ENCODE peak calls at places on chromosomes 11 and 22, in six cellular contexts. One of them, this sample, is unnamed.

GRCh38 chr22:42680648-42681047 is 31.5 kb upstream of the CYB5R3 start:
- DNase-seq in HCT116: peak
- DNase-seq in K562: peak
- DNase-seq in H1: no peak
- DNase-seq in HepG2: no peak
- DNase-seq in GM12878: no peak
- DNase-seq in this sample: no peak

GRCh38 chr11:41118521-41118920 is 340.9 kb downstream of the LRRC4C start:
- DNase-seq in HCT116: no peak
- DNase-seq in K562: no peak
- DNase-seq in H1: peak
- DNase-seq in HepG2: no peak
- DNase-seq in GM12878: no peak
- DNase-seq in this sample: peak

GRCh38 chr11:42462558-42463310 is 849.1 kb upstream of the API5 start:
- DNase-seq in HCT116: no peak
- DNase-seq in K562: no peak
- DNase-seq in H1: no peak
- DNase-seq in HepG2: no peak
- DNase-seq in GM12878: no peak
- DNase-seq in this sample: no peak

GRCh38 chr11:2206291-2206690 is 34.7 kb upstream of the TH start:
- DNase-seq in HCT116: no peak
- DNase-seq in K562: peak
- DNase-seq in H1: no peak
- DNase-seq in HepG2: no peak
- DNase-seq in GM12878: no peak
- DNase-seq in this sample: no peak

GRCh38 chr11:62770778-62771143 is 435 bp upstream of the TAF6L start:
- DNase-seq in HCT116: no peak
- DNase-seq in K562: no peak
- DNase-seq in H1: no peak
- DNase-seq in HepG2: peak
- DNase-seq in GM12878: no peak
- DNase-seq in this sample: no peak

GRCh38 chr11:107860688-107861087 is 2.1 kb upstream of the SLC35F2 start:
- DNase-seq in HCT116: no peak
- DNase-seq in K562: peak
- DNase-seq in H1: no peak
- DNase-seq in HepG2: no peak
- DNase-seq in GM12878: no peak
- DNase-seq in this sample: no peak

GRCh38 chr11:65426839-65427690 is 4.5 kb downstream of the NEAT1 start:
- DNase-seq in HCT116: peak
- DNase-seq in K562: peak
- DNase-seq in H1: no peak
- DNase-seq in HepG2: no peak
- DNase-seq in GM12878: no peak
- DNase-seq in this sample: no peak

GRCh38 chr22:41800348-41801146 is at the start of gene CCDC134:
- DNase-seq in HCT116: peak
- DNase-seq in K562: peak
- DNase-seq in H1: peak
- DNase-seq in HepG2: peak
- DNase-seq in GM12878: peak
- DNase-seq in this sample: peak

GRCh38 chr11:35142481-35143207 is 3.7 kb downstream of the CD44 start:
- DNase-seq in HCT116: no peak
- DNase-seq in K562: peak
- DNase-seq in H1: no peak
- DNase-seq in HepG2: peak
- DNase-seq in GM12878: no peak
- DNase-seq in this sample: no peak

GRCh38 chr11:22430286-22430685 is 92.1 kb downstream of the SLC17A6 start:
- DNase-seq in HCT116: no peak
- DNase-seq in K562: no peak
- DNase-seq in H1: no peak
- DNase-seq in HepG2: no peak
- DNase-seq in GM12878: no peak
- DNase-seq in this sample: no peak

GRCh38 chr11:83722392-83722791 is 436.2 kb upstream of the CCDC90B start:
- DNase-seq in HCT116: no peak
- DNase-seq in K562: no peak
- DNase-seq in H1: no peak
- DNase-seq in HepG2: no peak
- DNase-seq in GM12878: no peak
- DNase-seq in this sample: no peak

GRCh38 chr11:12007769-12008737 is at the start of gene DKK3:
- DNase-seq in HCT116: no peak
- DNase-seq in K562: no peak
- DNase-seq in H1: no peak
- DNase-seq in HepG2: no peak
- DNase-seq in GM12878: no peak
- DNase-seq in this sample: no peak

GRCh38 chr11:69819109-69819490 is at the start of gene FGF3:
- DNase-seq in HCT116: no peak
- DNase-seq in K562: no peak
- DNase-seq in H1: no peak
- DNase-seq in HepG2: no peak
- DNase-seq in GM12878: no peak
- DNase-seq in this sample: no peak

GRCh38 chr11:47856186-47856585 is 8.0 kb upstream of the NUP160 start:
- DNase-seq in HCT116: no peak
- DNase-seq in K562: no peak
- DNase-seq in H1: no peak
- DNase-seq in HepG2: no peak
- DNase-seq in GM12878: no peak
- DNase-seq in this sample: no peak

GRCh38 chr11:94623120-94623735 is 56.1 kb downstream of the PIWIL4 start:
- DNase-seq in HCT116: peak
- DNase-seq in K562: peak
- DNase-seq in H1: peak
- DNase-seq in HepG2: peak
- DNase-seq in GM12878: peak
- DNase-seq in this sample: peak

GRCh38 chr11:120660024-120660565 is 148.5 kb downstream of the GRIK4 start:
- DNase-seq in HCT116: peak
- DNase-seq in K562: peak
- DNase-seq in H1: no peak
- DNase-seq in HepG2: peak
- DNase-seq in GM12878: no peak
- DNase-seq in this sample: peak

GRCh38 chr11:66277475-66278391 is at the start of gene CNIH2:
- DNase-seq in HCT116: no peak
- DNase-seq in K562: peak
- DNase-seq in H1: no peak
- DNase-seq in HepG2: no peak
- DNase-seq in GM12878: no peak
- DNase-seq in this sample: no peak

GRCh38 chr11:32056445-32056844 is 34.4 kb upstream of the RCN1 start:
- DNase-seq in HCT116: no peak
- DNase-seq in K562: no peak
- DNase-seq in H1: no peak
- DNase-seq in HepG2: no peak
- DNase-seq in GM12878: no peak
- DNase-seq in this sample: no peak

DNA sequence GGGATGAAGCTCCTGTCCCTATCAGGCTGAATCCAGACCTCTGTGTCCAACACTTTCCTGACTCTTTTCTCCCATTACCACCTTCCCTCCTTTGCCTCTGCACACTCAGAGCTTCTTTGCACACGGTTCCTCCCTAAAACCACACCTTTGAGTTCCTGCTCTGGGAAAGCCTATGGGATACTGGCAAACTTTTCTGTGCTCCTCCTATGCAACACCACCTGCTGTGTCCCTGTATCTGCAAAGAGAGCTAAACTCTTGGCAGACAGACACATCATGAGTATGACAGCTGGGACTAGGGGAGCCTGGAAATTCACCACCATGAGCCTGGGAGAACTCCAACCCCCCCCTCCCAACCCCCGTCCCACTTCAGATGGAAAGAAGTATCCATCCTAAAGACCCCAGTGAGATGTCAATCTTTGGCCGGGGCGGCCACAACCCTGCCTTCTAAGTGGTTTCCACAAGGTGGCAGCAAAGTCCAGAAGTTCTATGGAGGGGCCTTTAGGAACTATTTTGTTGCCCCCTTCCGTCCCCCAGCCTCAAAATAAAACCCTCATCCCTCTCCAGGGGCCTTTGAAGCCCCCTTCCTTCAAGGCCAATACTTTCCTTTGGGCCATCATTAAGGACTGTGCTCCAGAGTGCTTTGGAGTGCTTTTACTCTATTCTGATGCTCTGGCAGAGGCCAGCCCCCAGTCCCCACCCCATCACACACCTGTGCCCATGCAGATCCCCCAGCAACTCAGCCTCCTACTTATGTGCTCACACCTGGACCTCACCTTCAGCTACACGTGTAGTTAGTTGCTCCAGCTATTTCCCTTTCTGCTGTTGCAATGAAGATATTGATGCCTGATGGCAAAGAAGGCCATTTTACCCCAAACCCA is 19.4 kb downstream of the HTR3A start:
- DNase-seq in HCT116: no peak
- DNase-seq in K562: peak
- DNase-seq in H1: no peak
- DNase-seq in HepG2: no peak
- DNase-seq in GM12878: no peak
- DNase-seq in this sample: no peak
- TF ChIP-seq ZNF274 in HCT116: no peak
- TF ChIP-seq ZNF274 in K562: no peak
- TF ChIP-seq ZNF274 in H1: no peak
- TF ChIP-seq ZNF274 in HepG2: no peak
- TF ChIP-seq ZNF274 in GM12878: no peak
- TF ChIP-seq ZNF274 in this sample: no peak

GRCh38 chr11:102685311-102685710 is 20.3 kb downstream of the MMP27 start:
- DNase-seq in HCT116: no peak
- DNase-seq in K562: no peak
- DNase-seq in H1: no peak
- DNase-seq in HepG2: no peak
- DNase-seq in GM12878: no peak
- DNase-seq in this sample: no peak
- TF ChIP-seq YY1 in HCT116: no peak
- TF ChIP-seq YY1 in K562: no peak
- TF ChIP-seq YY1 in H1: no peak
- TF ChIP-seq YY1 in HepG2: no peak
- TF ChIP-seq YY1 in GM12878: no peak
- TF ChIP-seq YY1 in this sample: no peak

DNA sequence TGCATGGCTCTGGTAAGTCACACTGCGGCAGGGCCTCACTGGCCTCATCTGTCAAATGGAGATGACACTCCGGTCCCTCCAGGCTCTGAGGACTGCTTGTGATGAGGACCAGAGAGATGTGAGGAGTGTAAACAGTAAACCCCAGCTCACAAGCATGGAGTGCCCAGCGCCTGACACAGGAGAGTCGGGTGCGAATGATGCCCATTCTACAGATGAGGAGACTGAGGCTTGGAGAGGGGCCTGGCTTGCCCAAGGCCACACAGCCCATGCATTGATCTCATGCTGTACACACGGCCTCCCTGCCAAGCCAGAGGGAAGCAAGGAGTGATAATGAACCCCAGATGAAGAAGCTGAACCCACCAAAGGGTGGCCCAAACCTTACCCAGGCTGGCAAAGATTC is 37.2 kb downstream of the ELFN2 start:
- DNase-seq in HCT116: no peak
- DNase-seq in K562: no peak
- DNase-seq in H1: no peak
- DNase-seq in HepG2: no peak
- DNase-seq in GM12878: no peak
- DNase-seq in this sample: no peak
- H3K9ac ChIP-seq in HCT116: no peak
- H3K9ac ChIP-seq in K562: no peak
- H3K9ac ChIP-seq in H1: no peak
- H3K9ac ChIP-seq in HepG2: no peak
- H3K9ac ChIP-seq in GM12878: no peak
- H3K9ac ChIP-seq in this sample: no peak

GRCh38 chr11:117122546-117122945 is 21.5 kb upstream of the PAFAH1B2 start:
- DNase-seq in HCT116: no peak
- DNase-seq in K562: no peak
- DNase-seq in H1: no peak
- DNase-seq in HepG2: no peak
- DNase-seq in GM12878: no peak
- DNase-seq in this sample: no peak

GRCh38 chr11:117130879-117131278 is 13.2 kb upstream of the PAFAH1B2 start:
- DNase-seq in HCT116: no peak
- DNase-seq in K562: no peak
- DNase-seq in H1: no peak
- DNase-seq in HepG2: no peak
- DNase-seq in GM12878: no peak
- DNase-seq in this sample: no peak

GRCh38 chr11:117126223-117126965 is 17.7 kb upstream of the PAFAH1B2 start:
- DNase-seq in HCT116: no peak
- DNase-seq in K562: no peak
- DNase-seq in H1: no peak
- DNase-seq in HepG2: no peak
- DNase-seq in GM12878: no peak
- DNase-seq in this sample: no peak

GRCh38 chr11:117128289-117128688 is 15.8 kb upstream of the PAFAH1B2 start:
- DNase-seq in HCT116: no peak
- DNase-seq in K562: no peak
- DNase-seq in H1: no peak
- DNase-seq in HepG2: no peak
- DNase-seq in GM12878: no peak
- DNase-seq in this sample: no peak

GRCh38 chr11:117127164-117127563 is 16.9 kb upstream of the PAFAH1B2 start:
- DNase-seq in HCT116: no peak
- DNase-seq in K562: no peak
- DNase-seq in H1: no peak
- DNase-seq in HepG2: no peak
- DNase-seq in GM12878: no peak
- DNase-seq in this sample: no peak
- TF ChIP-seq ZNF274 in HCT116: no peak
- TF ChIP-seq ZNF274 in K562: no peak
- TF ChIP-seq ZNF274 in H1: no peak
- TF ChIP-seq ZNF274 in HepG2: no peak
- TF ChIP-seq ZNF274 in GM12878: no peak
- TF ChIP-seq ZNF274 in this sample: no peak

DNA sequence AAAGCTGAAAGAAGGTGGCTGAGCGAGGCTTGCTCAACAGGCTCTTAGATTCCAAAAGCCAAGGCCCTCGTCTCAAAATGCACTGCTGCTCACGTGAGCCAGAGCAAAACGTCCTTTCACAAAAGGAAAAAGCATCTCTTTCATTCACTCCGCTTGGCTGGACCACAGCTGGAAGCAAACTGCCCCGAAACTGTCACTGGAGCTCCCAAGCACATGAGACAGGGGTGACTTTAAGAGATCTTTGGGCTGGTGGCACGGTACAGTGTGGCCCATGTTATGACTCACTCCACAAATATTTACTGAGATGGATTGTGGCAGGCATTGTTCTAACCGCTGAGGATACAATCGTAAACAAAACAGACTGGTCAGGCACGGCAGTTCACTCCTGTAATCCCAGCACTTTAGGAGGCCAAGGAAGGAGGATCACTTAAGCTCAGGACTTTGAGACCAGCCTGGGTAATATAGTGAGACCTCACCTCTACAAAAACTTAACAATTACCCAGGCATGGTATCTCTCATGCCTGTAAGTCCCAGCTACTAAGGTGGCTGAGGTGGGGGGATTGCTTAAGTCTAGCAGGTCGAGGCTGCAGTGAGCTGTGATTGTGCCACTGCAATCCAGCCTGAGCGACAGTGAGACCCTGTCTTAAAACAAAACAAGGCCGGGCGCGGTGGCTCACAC is 3.6 kb downstream of the PLA2G6 start:
- DNase-seq in HCT116: peak
- DNase-seq in K562: peak
- DNase-seq in H1: no peak
- DNase-seq in HepG2: peak
- DNase-seq in GM12878: no peak
- DNase-seq in this sample: no peak
- TF ChIP-seq YY1 in HCT116: no peak
- TF ChIP-seq YY1 in K562: no peak
- TF ChIP-seq YY1 in H1: no peak
- TF ChIP-seq YY1 in HepG2: no peak
- TF ChIP-seq YY1 in GM12878: no peak
- TF ChIP-seq YY1 in this sample: no peak

This sample was measured in NT2/D1.